ENCODE peak calls at places on chromosomes 1 and 21, in seven cellular contexts. R is CD4-positive, CD25-positive, alpha-beta regulatory T cell; N is Panc1; M is psoas muscle; Y is adrenal gland; X is CD8-positive, alpha-beta memory T cell; O is uterus. Q is an unnamed sample.

GRCh38 chr1:202599669-202600431 is 110.4 kb downstream of the SYT2 start:
- DNase-seq in O (peak; percentile 71), M (peak; percentile 80), X (no peak), N (no peak), Y (peak; percentile 57), R (peak; percentile 45), Q (no peak)

GRCh38 chr1:191592111-191592510 is 566.2 kb upstream of the RGS18 start:
- DNase-seq in Y (no peak), R (no peak), O (no peak), X (no peak), M (no peak), N (no peak), Q (no peak)

GRCh38 chr1:28577738-28578536 is 14.1 kb upstream of the RAB42 start:
- DNase-seq in R (no peak), N (no peak), O (no peak), M (no peak), Y (no peak), X (no peak), Q (no peak)

GRCh38 chr1:206930210-206930798 is 8.6 kb upstream of the FCMR start:
- DNase-seq in M (no peak), X (peak; percentile 43), R (peak; percentile 45), Y (no peak), O (no peak), N (no peak), Q (no peak)

GRCh38 chr1:87155180-87155579 is 173.5 kb upstream of the LMO4 start:
- DNase-seq in O (no peak), N (no peak), Y (no peak), R (no peak), X (no peak), M (no peak), Q (no peak)

GRCh38 chr1:224433671-224434446 is 738 bp downstream of the WDR26 start:
- DNase-seq in Y (peak; percentile 48), N (no peak), M (peak; percentile 78), O (peak; percentile 46), R (peak; percentile 52), X (peak; percentile 61), Q (peak; percentile 55)

GRCh38 chr1:11657654-11658053 is 3.0 kb downstream of the FBXO44 start:
- DNase-seq in N (no peak), M (no peak), X (no peak), Y (no peak), O (no peak), R (no peak), Q (no peak)

GRCh38 chr1:228393268-228393699 is 13.4 kb downstream of the TRIM11 start:
- DNase-seq in R (no peak), Y (peak; percentile 77), X (no peak), M (peak; percentile 63), O (no peak), N (no peak), Q (no peak)

GRCh38 chr1:29629401-29629800 is 393.1 kb downstream of the PTPRU start:
- DNase-seq in O (no peak), M (no peak), R (no peak), N (no peak), Y (no peak), X (no peak), Q (no peak)

GRCh38 chr1:32960819-32961355 is 3.7 kb downstream of the RNF19B start:
- DNase-seq in M (no peak), O (no peak), R (no peak), N (no peak), Y (no peak), X (no peak), Q (no peak)

GRCh38 chr21:16419188-16419874 is 689.5 kb downstream of the USP25 start:
- DNase-seq in O (peak; percentile 76), R (no peak), M (peak; percentile 76), N (no peak), X (no peak), Y (peak; percentile 68), Q (no peak)

GRCh38 chr21:45388611-45389296 is 16.2 kb upstream of the COL18A1 start:
- DNase-seq in R (no peak), X (no peak), Y (no peak), M (peak; percentile 31), N (no peak), O (peak; percentile 16), Q (no peak)

GRCh38 chr1:231493421-231494185 is 34.9 kb upstream of the TSNAX start:
- DNase-seq in Y (no peak), N (no peak), R (no peak), M (no peak), X (no peak), O (no peak), Q (no peak)

GRCh38 chr1:95953005-95953404 is 719.0 kb downstream of the RWDD3 start:
- DNase-seq in X (no peak), Y (no peak), R (no peak), N (no peak), O (no peak), M (no peak), Q (no peak)

GRCh38 chr1:51442616-51443015 is 76.5 kb downstream of the EPS15 start:
- DNase-seq in O (no peak), Y (no peak), R (no peak), X (no peak), M (no peak), N (no peak), Q (no peak)

GRCh38 chr21:42395910-42396625 is at the start of gene TMPRSS3:
- DNase-seq in X (no peak), R (no peak), N (no peak), O (no peak), M (no peak), Y (no peak), Q (no peak)

GRCh38 chr1:203968728-203969127 is 104.2 kb upstream of the SOX13 start:
- DNase-seq in X (no peak), R (no peak), O (peak; percentile 18), N (no peak), Y (no peak), M (no peak), Q (no peak)

GRCh38 chr1:81369814-81370213 is 430.9 kb upstream of the ADGRL2 start:
- DNase-seq in R (no peak), M (no peak), X (no peak), O (no peak), N (no peak), Y (no peak), Q (no peak)

GRCh38 chr1:7520496-7520895 is 250.6 kb upstream of the VAMP3 start:
- DNase-seq in N (no peak), M (peak; percentile 32), X (no peak), O (no peak), Y (no peak), R (no peak), Q (no peak)

GRCh38 chr1:23475134-23475628 is 8.8 kb downstream of the ASAP3 start:
- DNase-seq in M (no peak), N (no peak), O (no peak), R (no peak), Y (peak; percentile 73), X (no peak), Q (no peak)

GRCh38 chr1:29541641-29542040 is 305.3 kb downstream of the PTPRU start:
- DNase-seq in X (no peak), O (no peak), M (no peak), Y (no peak), R (no peak), N (no peak), Q (no peak)

GRCh38 chr1:30324251-30325084 is 398.9 kb downstream of the MATN1 start:
- DNase-seq in R (no peak), X (no peak), N (no peak), O (no peak), M (no peak), Y (no peak), Q (no peak)

GRCh38 chr1:190649553-190649952 is 171.9 kb upstream of the BRINP3 start:
- DNase-seq in M (no peak), N (no peak), R (no peak), O (no peak), Y (no peak), X (no peak), Q (no peak)

GRCh38 chr1:174008979-174009378 is 13.2 kb downstream of the RC3H1 start:
- DNase-seq in O (no peak), X (no peak), N (no peak), M (no peak), R (no peak), Y (no peak), Q (no peak)

GRCh38 chr1:108814343-108815125 is 42.4 kb downstream of the AKNAD1 start:
- DNase-seq in Y (no peak), N (no peak), O (peak; percentile 54), M (no peak), R (no peak), X (no peak), Q (no peak)

GRCh38 chr1:110185181-110185580 is 24.9 kb upstream of the KCNC4 start:
- DNase-seq in M (peak; percentile 36), X (no peak), N (no peak), O (no peak), R (no peak), Y (no peak), Q (no peak)

GRCh38 chr1:167317463-167317862 is 96.8 kb downstream of the POU2F1 start:
- DNase-seq in M (no peak), R (no peak), X (no peak), Y (no peak), O (no peak), N (no peak), Q (no peak)

GRCh38 chr1:167328306-167328705 is 107.6 kb downstream of the POU2F1 start:
- DNase-seq in M (no peak), R (no peak), O (no peak), Y (no peak), X (no peak), N (no peak), Q (no peak)

GRCh38 chr1:167325151-167325550 is 104.5 kb downstream of the POU2F1 start:
- DNase-seq in M (no peak), O (no peak), Y (no peak), X (no peak), R (no peak), N (no peak), Q (no peak)

GRCh38 chr1:167322483-167322882 is 101.8 kb downstream of the POU2F1 start:
- DNase-seq in Y (no peak), M (no peak), R (no peak), N (no peak), X (no peak), O (no peak), Q (no peak)
- H3K9me3 ChIP-seq in Y (peaks cover 28% of the 10 kb centered on the region), M (peaks cover 50% of the 10 kb centered on the region), R (peaks cover 72% of the 10 kb centered on the region), N (peaks cover 20% of the 10 kb centered on the region), X (peaks cover 33% of the 10 kb centered on the region), O (peaks cover 36% of the 10 kb centered on the region), Q (peaks cover 40% of the 10 kb centered on the region)

DNA sequence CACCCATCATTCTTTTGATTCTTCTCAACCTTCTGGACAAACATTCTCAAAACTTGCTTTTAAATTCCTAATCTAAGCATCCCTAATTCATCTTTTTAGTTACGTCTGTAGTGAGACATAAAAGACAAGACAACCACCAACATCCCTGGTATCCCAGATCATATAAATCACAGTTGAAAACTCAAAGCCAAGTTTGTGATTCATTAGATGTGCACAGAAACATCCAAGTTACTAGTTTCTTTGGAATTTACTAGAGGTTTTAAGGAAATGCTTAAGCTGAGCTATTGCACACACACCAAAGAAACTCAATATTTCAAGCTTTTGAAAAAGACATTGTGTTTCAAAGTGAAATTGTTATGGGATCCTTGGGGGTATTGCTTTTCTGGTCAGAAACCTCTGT is 47.6 kb downstream of the ATP6V1G3 start:
- DNase-seq in R (no peak), N (no peak), O (no peak), X (no peak), Y (no peak), M (no peak), Q (no peak)
- H3K27ac ChIP-seq in R (no peak overlapping the region), N (no peak overlapping the region), O (no peak overlapping the region), X (no peak overlapping the region), Y (no peak overlapping the region), M (no peak overlapping the region), Q (no peak overlapping the region)

GRCh38 chr1:36137226-36137625 is 12.1 kb downstream of the TRAPPC3 start:
- DNase-seq in M (no peak), X (no peak), N (no peak), Y (no peak), R (no peak), O (no peak), Q (no peak)
- H3K4me1 ChIP-seq in M (peaks cover 42% of the 10 kb centered on the region), X (no peaks in the 10 kb centered on the region), N (peaks cover 3% of the 10 kb centered on the region), Y (peaks cover 26% of the 10 kb centered on the region), R (peaks cover under 1% of the 10 kb centered on the region), O (no peaks in the 10 kb centered on the region), Q (peaks cover 2% of the 10 kb centered on the region)

GRCh38 chr1:143717434-143717833 is 254.4 kb downstream of the FAM72C start:
- DNase-seq in O (no peak), X (no peak), Y (no peak), R (no peak), N (no peak), M (no peak), Q (no peak)
- H3K9me3 ChIP-seq in O (no peaks in the 10 kb centered on the region), X (no peaks in the 10 kb centered on the region), Y (no peaks in the 10 kb centered on the region), R (no peaks in the 10 kb centered on the region), N (no peaks in the 10 kb centered on the region), M (no peaks in the 10 kb centered on the region), Q (no peaks in the 10 kb centered on the region)